ENCODE peak calls at places on chromosomes 11 and 22, in six cellular contexts. F is H9, J is IMR-90, I is H1, N is neuronal stem cell, H is trophoblast cell. O is an unnamed sample.

GRCh38 chr11:57513911-57514537 is 1.5 kb downstream of the SLC43A1 start:
- DNase-seq in F (peak), J (peak), I (no peak), N (no peak), H (peak), O (peak)

GRCh38 chr11:44963948-44964347 is 13.3 kb upstream of the TP53I11 start:
- DNase-seq in F (no peak), J (no peak), I (no peak), N (no peak), H (no peak), O (no peak)

GRCh38 chr11:115497303-115497702 is 6.9 kb downstream of the CADM1 start:
- DNase-seq in F (no peak), J (no peak), I (no peak), N (no peak), H (no peak), O (peak)

GRCh38 chr11:88284306-88285057 is 53.1 kb downstream of the CTSC start:
- DNase-seq in F (no peak), J (peak), I (no peak), N (no peak), H (no peak), O (no peak)

GRCh38 chr11:129639300-129639699 is 176.3 kb upstream of the TMEM45B start:
- DNase-seq in F (no peak), J (peak), I (no peak), N (no peak), H (peak), O (peak)

GRCh38 chr11:106208795-106209194 is 131.3 kb downstream of the AASDHPPT start:
- DNase-seq in F (no peak), J (no peak), I (no peak), N (no peak), H (peak), O (no peak)

GRCh38 chr11:34313099-34313517 is 44.7 kb downstream of the ABTB2 start:
- DNase-seq in F (peak), J (no peak), I (no peak), N (no peak), H (peak), O (no peak)

GRCh38 chr11:116044520-116044919 is 540.3 kb upstream of the CADM1 start:
- DNase-seq in F (peak), J (no peak), I (no peak), N (no peak), H (no peak), O (no peak)

GRCh38 chr22:26447594-26448329 is 18.7 kb downstream of the ASPHD2 start:
- DNase-seq in F (no peak), J (no peak), I (no peak), N (no peak), H (no peak), O (no peak)

GRCh38 chr11:69144316-69144715 is 11.4 kb upstream of the SMIM38 start:
- DNase-seq in F (no peak), J (peak), I (no peak), N (no peak), H (no peak), O (no peak)

GRCh38 chr22:23698673-23699235 is 7.9 kb downstream of the RGL4 start:
- DNase-seq in F (no peak), J (peak), I (no peak), N (no peak), H (no peak), O (no peak)

GRCh38 chr11:123253223-123253622 is 58.2 kb upstream of the CLMP start:
- DNase-seq in F (no peak), J (no peak), I (no peak), N (no peak), H (no peak), O (no peak)

GRCh38 chr11:87038235-87038960 is 664 bp downstream of the TMEM135 start:
- DNase-seq in F (no peak), J (no peak), I (no peak), N (no peak), H (no peak), O (peak)

GRCh38 chr11:48020092-48020755 is 39.9 kb downstream of the PTPRJ start:
- DNase-seq in F (no peak), J (no peak), I (no peak), N (no peak), H (peak), O (no peak)

GRCh38 chr11:6588018-6588417 is 15.4 kb downstream of the RRP8 start:
- DNase-seq in F (no peak), J (no peak), I (no peak), N (no peak), H (no peak), O (no peak)

GRCh38 chr11:13094930-13095687 is 86.0 kb downstream of the RASSF10 start:
- DNase-seq in F (no peak), J (no peak), I (no peak), N (no peak), H (peak), O (no peak)

GRCh38 chr11:59544869-59545178 is 33.5 kb downstream of the OR4D9 start:
- DNase-seq in F (no peak), J (no peak), I (no peak), N (no peak), H (no peak), O (no peak)

GRCh38 chr11:105673089-105673488 is 63.2 kb downstream of the GRIA4 start:
- DNase-seq in F (peak), J (peak), I (peak), N (peak), H (peak), O (peak)

GRCh38 chr11:115911656-115912055 is 407.4 kb upstream of the CADM1 start:
- DNase-seq in F (no peak), J (no peak), I (no peak), N (peak), H (no peak), O (no peak)

GRCh38 chr22:28976588-28976987 is 85.0 kb downstream of the C22orf31 start:
- DNase-seq in F (no peak), J (peak), I (no peak), N (no peak), H (no peak), O (peak)

GRCh38 chr11:36657610-36658225 is 59.7 kb upstream of the RAG2 start:
- DNase-seq in F (no peak), J (peak), I (no peak), N (no peak), H (peak), O (no peak)

GRCh38 chr11:121446752-121447156 is 5.4 kb upstream of the SORL1 start:
- DNase-seq in F (no peak), J (peak), I (no peak), N (no peak), H (no peak), O (peak)

GRCh38 chr11:61061081-61061826 is 41.0 kb upstream of the CD5 start:
- DNase-seq in F (peak), J (no peak), I (no peak), N (no peak), H (peak), O (no peak)

GRCh38 chr11:111814567-111814966 is 48.4 kb upstream of the PPP2R1B start:
- DNase-seq in F (no peak), J (peak), I (no peak), N (no peak), H (peak), O (peak)

GRCh38 chr22:49770454-49771265 is 57.0 kb downstream of the BRD1 start:
- DNase-seq in F (no peak), J (no peak), I (no peak), N (no peak), H (peak), O (no peak)

GRCh38 chr11:69293087-69293486 is 868 bp upstream of the MYEOV start:
- DNase-seq in F (peak), J (no peak), I (no peak), N (no peak), H (no peak), O (no peak)

GRCh38 chr11:111561801-111562325 is 21.3 kb downstream of the LAYN start:
- DNase-seq in F (no peak), J (peak), I (no peak), N (no peak), H (peak), O (peak)

GRCh38 chr11:77046060-77046501 is 11.9 kb downstream of the B3GNT6 start:
- DNase-seq in F (peak), J (no peak), I (peak), N (peak), H (peak), O (peak)

GRCh38 chr11:111001091-111001430 is 244.5 kb upstream of the POU2AF2 start:
- DNase-seq in F (no peak), J (peak), I (no peak), N (no peak), H (no peak), O (no peak)

GRCh38 chr11:2575611-2576051 is 124.2 kb downstream of the KCNQ1OT1 start:
- DNase-seq in F (peak), J (no peak), I (no peak), N (no peak), H (no peak), O (no peak)

GRCh38 chr11:78061921-78062311 is 1.7 kb upstream of the THRSP start:
- DNase-seq in F (no peak), J (no peak), I (no peak), N (no peak), H (no peak), O (no peak)

GRCh38 chr11:130839950-130840666 is 76.2 kb downstream of the SNX19 start:
- DNase-seq in F (no peak), J (peak), I (no peak), N (no peak), H (no peak), O (peak)

GRCh38 chr11:120505801-120506425 is 5.6 kb upstream of the GRIK4 start:
- DNase-seq in F (no peak), J (no peak), I (no peak), N (no peak), H (no peak), O (no peak)

GRCh38 chr11:70399681-70400112 is 1.4 kb downstream of the CTTN start:
- DNase-seq in F (peak), J (peak), I (peak), N (no peak), H (peak), O (peak)

GRCh38 chr11:131899954-131900580 is 529.7 kb downstream of the NTM start:
- DNase-seq in F (no peak), J (no peak), I (no peak), N (no peak), H (no peak), O (no peak)
- H4K8ac ChIP-seq in F (no peak), J (no peak), I (no peak), N (no peak), H (no peak), O (no peak)

GRCh38 chr11:10478574-10479550 is 23.8 kb downstream of the AMPD3 start:
- DNase-seq in F (no peak), J (no peak), I (no peak), N (no peak), H (no peak), O (no peak)

GRCh38 chr11:10480026-10480425 is 25.0 kb downstream of the AMPD3 start:
- DNase-seq in F (no peak), J (no peak), I (no peak), N (no peak), H (no peak), O (no peak)

GRCh38 chr11:10483174-10483573 is 28.1 kb downstream of the AMPD3 start:
- DNase-seq in F (peak), J (no peak), I (no peak), N (no peak), H (no peak), O (no peak)

GRCh38 chr11:10481567-10482349 is 26.7 kb downstream of the AMPD3 start:
- DNase-seq in F (no peak), J (peak), I (no peak), N (no peak), H (no peak), O (no peak)

GRCh38 chr11:10480760-10481159 is 25.7 kb downstream of the AMPD3 start:
- DNase-seq in F (no peak), J (no peak), I (no peak), N (no peak), H (no peak), O (no peak)
- H3K14ac ChIP-seq in F (no peak), J (no peak), I (no peak), N (no peak), H (no peak), O (no peak)

GRCh38 chr11:100683107-100683506 is 4.0 kb upstream of the ARHGAP42 start:
- DNase-seq in F (no peak), J (no peak), I (no peak), N (no peak), H (no peak), O (no peak)
- H4K8ac ChIP-seq in F (no peak), J (no peak), I (no peak), N (no peak), H (no peak), O (no peak)

DNA sequence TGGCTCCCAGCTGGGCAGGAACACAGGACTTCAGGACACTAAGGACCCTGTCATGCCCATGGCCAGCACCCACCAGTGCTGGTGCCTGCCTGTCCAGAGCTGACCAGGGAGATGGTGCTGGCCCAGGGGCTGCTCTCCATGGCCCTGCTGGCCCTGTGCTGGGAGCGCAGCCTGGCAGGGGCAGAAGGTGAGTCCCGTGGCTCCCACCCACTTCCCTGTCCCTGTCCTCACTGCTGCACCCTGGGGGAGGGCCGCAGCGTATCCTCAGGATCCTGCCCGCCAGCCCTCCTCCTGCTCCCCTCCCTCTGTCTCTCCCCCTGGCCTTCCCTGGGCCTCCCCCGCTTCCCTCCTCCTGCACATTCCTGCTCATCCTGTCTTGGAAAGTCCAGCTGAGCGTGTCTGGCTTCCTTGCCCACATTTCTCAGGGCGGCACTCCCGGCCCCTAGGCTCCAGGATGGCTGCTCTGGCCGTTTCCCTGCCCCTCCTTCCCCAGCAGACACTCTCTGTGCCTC is 8.7 kb downstream of the CSF2RB start:
- DNase-seq in F (peak), J (no peak), I (no peak), N (no peak), H (peak), O (no peak)
- H3K14ac ChIP-seq in F (no peak), J (no peak), I (no peak), N (peak), H (peak), O (no peak)

DNA sequence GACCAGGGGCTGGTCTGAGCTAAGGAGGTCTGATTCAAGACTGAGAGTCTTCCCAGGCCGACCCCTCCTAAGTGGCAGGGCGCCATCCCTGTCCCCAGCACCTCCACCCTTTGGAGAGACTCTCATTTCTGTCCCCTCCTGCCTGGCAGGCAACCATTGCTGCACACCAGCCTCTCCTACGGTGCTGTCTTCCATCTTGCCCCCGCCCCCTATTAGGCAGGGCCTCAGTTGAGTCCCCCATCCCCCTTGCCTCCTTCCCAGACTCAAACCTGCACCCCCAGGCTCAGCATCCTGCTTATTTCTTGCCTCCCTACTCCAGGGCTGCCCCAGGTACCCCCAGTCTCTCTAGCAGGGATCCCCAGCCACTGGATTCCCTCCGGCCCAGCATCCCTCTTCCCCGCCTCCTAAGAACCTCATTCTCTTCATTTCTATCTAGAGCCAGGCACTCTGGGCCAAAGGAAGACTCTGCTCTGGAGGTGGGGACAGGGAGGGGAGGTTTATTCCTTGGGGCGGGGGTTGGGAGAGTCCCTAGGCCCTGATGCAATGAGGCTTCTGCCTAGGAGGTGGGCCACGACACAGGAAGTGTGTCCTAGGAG is 1.7 kb upstream of the RCOR2 start:
- DNase-seq in F (peak), J (no peak), I (peak), N (no peak), H (peak), O (peak)
- H4K8ac ChIP-seq in F (no peak), J (peak), I (peak), N (no peak), H (peak), O (peak)

GRCh38 chr11:46357483-46357936 is 10.2 kb downstream of the DGKZ start:
- DNase-seq in F (no peak), J (no peak), I (no peak), N (no peak), H (no peak), O (no peak)
- H3K14ac ChIP-seq in F (no peak), J (no peak), I (no peak), N (peak), H (no peak), O (no peak)

DNA sequence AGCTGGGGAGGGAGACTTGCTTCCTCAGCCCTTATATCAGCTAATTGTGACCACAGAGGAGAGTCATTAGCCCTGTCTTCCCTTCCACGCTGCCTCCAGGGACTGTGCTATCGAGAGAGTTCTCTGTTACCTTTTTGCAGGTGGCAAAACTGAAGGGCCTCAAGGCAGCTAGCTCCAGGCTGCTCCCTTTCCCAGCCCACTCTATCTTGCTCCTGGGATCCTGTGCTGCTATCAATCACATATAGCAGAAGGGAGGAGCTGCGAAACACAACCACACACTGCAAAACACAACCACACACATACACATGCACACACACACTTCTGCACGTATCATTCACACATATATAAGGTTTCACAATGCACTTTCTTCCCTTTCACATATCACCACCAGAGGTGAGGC is 205.3 kb upstream of the MTNR1B start:
- DNase-seq in F (no peak), J (no peak), I (no peak), N (no peak), H (no peak), O (no peak)
- H4K8ac ChIP-seq in F (no peak), J (no peak), I (no peak), N (no peak), H (no peak), O (no peak)

O was measured in mesenchymal stem cell.